ENCODE peak calls at places on chromosomes 3 and 15, in seven cellular contexts. X, K, F, V, J, R and B are unnamed samples.

GRCh38 chr3:7160689-7161088 is 299.8 kb downstream of the GRM7 start:
- DNase-seq in X (no peak), K (no peak), F (no peak), V (no peak), J (no peak), R (no peak), B (no peak)

GRCh38 chr3:112984485-112984884 is 6.3 kb upstream of the GTPBP8 start:
- DNase-seq in X (no peak), K (peak), F (no peak), V (no peak), J (peak), R (no peak), B (no peak)

GRCh38 chr3:177478170-177478859 is 281.0 kb upstream of the TBL1XR1 start:
- DNase-seq in X (no peak), K (peak), F (peak), V (peak), J (no peak), R (no peak), B (no peak)

GRCh38 chr3:100400424-100400781 is 486 bp downstream of the TOMM70 start:
- DNase-seq in X (no peak), K (peak), F (no peak), V (no peak), J (peak), R (peak), B (no peak)

GRCh38 chr3:15899438-15899837 is 101.7 kb upstream of the ANKRD28 start:
- DNase-seq in X (no peak), K (peak), F (peak), V (no peak), J (no peak), R (no peak), B (no peak)

GRCh38 chr15:54046093-54046492 is 67.9 kb downstream of the UNC13C start:
- DNase-seq in X (no peak), K (no peak), F (no peak), V (no peak), J (no peak), R (no peak), B (no peak)

GRCh38 chr3:48633256-48633655 is 2.0 kb downstream of the SLC26A6 start:
- DNase-seq in X (no peak), K (no peak), F (no peak), V (no peak), J (no peak), R (no peak), B (no peak)

GRCh38 chr3:17974206-17974841 is 231.9 kb upstream of the TBC1D5 start:
- DNase-seq in X (no peak), K (no peak), F (no peak), V (no peak), J (no peak), R (no peak), B (no peak)

GRCh38 chr3:99699841-99700240 is 61.4 kb downstream of the COL8A1 start:
- DNase-seq in X (no peak), K (peak), F (no peak), V (no peak), J (no peak), R (no peak), B (no peak)

GRCh38 chr3:132721479-132722164 is 587 bp downstream of the NPHP3 start:
- DNase-seq in X (peak), K (peak), F (no peak), V (peak), J (no peak), R (no peak), B (peak)

GRCh38 chr15:66025972-66026371 is 156.7 kb downstream of the RAB11A start:
- DNase-seq in X (no peak), K (no peak), F (no peak), V (no peak), J (no peak), R (no peak), B (no peak)

GRCh38 chr3:66450389-66451022 is 50.3 kb downstream of the LRIG1 start:
- DNase-seq in X (no peak), K (no peak), F (no peak), V (peak), J (no peak), R (peak), B (peak)

GRCh38 chr3:171770689-171771620 is 39.3 kb downstream of the PLD1 start:
- DNase-seq in X (no peak), K (peak), F (no peak), V (peak), J (no peak), R (peak), B (peak)

GRCh38 chr3:67602816-67603215 is 51.6 kb downstream of the SUCLG2 start:
- DNase-seq in X (no peak), K (no peak), F (no peak), V (no peak), J (no peak), R (no peak), B (no peak)

GRCh38 chr3:127655641-127656040 is 17.1 kb upstream of the ABTB1 start:
- DNase-seq in X (no peak), K (peak), F (no peak), V (no peak), J (no peak), R (no peak), B (no peak)

GRCh38 chr15:97473615-97474014 is 486.9 kb upstream of the ARRDC4 start:
- DNase-seq in X (no peak), K (no peak), F (no peak), V (no peak), J (no peak), R (no peak), B (no peak)

GRCh38 chr15:40906947-40907802 is 12.9 kb downstream of the VPS18 start:
- DNase-seq in X (peak), K (peak), F (no peak), V (peak), J (peak), R (peak), B (peak)

GRCh38 chr3:135862361-135862760 is 103.2 kb upstream of the PPP2R3A start:
- DNase-seq in X (no peak), K (no peak), F (no peak), V (no peak), J (no peak), R (no peak), B (no peak)

GRCh38 chr15:85748729-85749128 is 46.0 kb downstream of the KLHL25 start:
- DNase-seq in X (no peak), K (no peak), F (no peak), V (no peak), J (no peak), R (no peak), B (no peak)

GRCh38 chr3:172627057-172627809 is 83.6 kb downstream of the NCEH1 start:
- DNase-seq in X (no peak), K (peak), F (no peak), V (no peak), J (no peak), R (no peak), B (no peak)